ENCODE peak calls at places on chromosome 9, in seven cellular contexts. N, V, L, T, J, Q and C are unnamed samples.

GRCh38 chr9:95343725-95344287 is 26.3 kb upstream of the FANCC start:
- DNase-seq in N (no peak), V (no peak), L (no peak), T (no peak), J (no peak), Q (no peak), C (no peak)

GRCh38 chr9:113215142-113215541 is 5.9 kb downstream of the FKBP15 start:
- DNase-seq in N (peak), V (no peak), L (no peak), T (peak), J (no peak), Q (no peak), C (no peak)

GRCh38 chr9:120846906-120847305 is 4.2 kb upstream of the PSMD5 start:
- DNase-seq in N (no peak), V (no peak), L (no peak), T (no peak), J (no peak), Q (no peak), C (no peak)

GRCh38 chr9:71001780-71002386 is 119.5 kb downstream of the TRPM3 start:
- DNase-seq in N (peak), V (no peak), L (peak), T (peak), J (no peak), Q (no peak), C (no peak)

GRCh38 chr9:99127372-99128132 is 22.6 kb downstream of the TGFBR1 start:
- DNase-seq in N (no peak), V (peak), L (no peak), T (no peak), J (no peak), Q (no peak), C (no peak)

GRCh38 chr9:113620377-113621161 is 157.0 kb downstream of the RGS3 start:
- DNase-seq in N (no peak), V (peak), L (peak), T (peak), J (peak), Q (peak), C (peak)

GRCh38 chr9:78325343-78325742 is 28.4 kb downstream of the PSAT1 start:
- DNase-seq in N (no peak), V (peak), L (no peak), T (no peak), J (no peak), Q (no peak), C (no peak)

GRCh38 chr9:20562051-20562450 is 60.2 kb downstream of the MLLT3 start:
- DNase-seq in N (peak), V (no peak), L (no peak), T (no peak), J (no peak), Q (no peak), C (no peak)

GRCh38 chr9:77830618-77831285 is 182.6 kb upstream of the GNA14 start:
- DNase-seq in N (no peak), V (no peak), L (no peak), T (no peak), J (no peak), Q (no peak), C (no peak)

GRCh38 chr9:107221321-107221720 is 61.8 kb upstream of the RAD23B start:
- DNase-seq in N (no peak), V (no peak), L (no peak), T (no peak), J (no peak), Q (no peak), C (no peak)

GRCh38 chr9:73081979-73082657 is 69.5 kb upstream of the ANXA1 start:
- DNase-seq in N (peak), V (peak), L (peak), T (peak), J (no peak), Q (peak), C (no peak)

GRCh38 chr9:109062543-109062942 is 49.2 kb upstream of the CTNNAL1 start:
- DNase-seq in N (peak), V (no peak), L (no peak), T (no peak), J (no peak), Q (no peak), C (no peak)

GRCh38 chr9:15308511-15308910 is 1.5 kb upstream of the TTC39B start:
- DNase-seq in N (no peak), V (no peak), L (no peak), T (no peak), J (no peak), Q (peak), C (no peak)

GRCh38 chr9:18438300-18438925 is 35.5 kb upstream of the ADAMTSL1 start:
- DNase-seq in N (no peak), V (no peak), L (no peak), T (peak), J (no peak), Q (no peak), C (peak)

GRCh38 chr9:135440620-135441019 is 39.0 kb upstream of the PPP1R26 start:
- DNase-seq in N (no peak), V (no peak), L (no peak), T (no peak), J (no peak), Q (no peak), C (no peak)

GRCh38 chr9:136626740-136627642 is 35.7 kb upstream of the EGFL7 start:
- DNase-seq in N (no peak), V (no peak), L (no peak), T (no peak), J (no peak), Q (no peak), C (no peak)

GRCh38 chr9:134600431-134600830 is 41.2 kb upstream of the COL5A1 start:
- DNase-seq in N (no peak), V (no peak), L (no peak), T (no peak), J (peak), Q (no peak), C (no peak)

GRCh38 chr9:72951520-72952393 is 1.1 kb downstream of the ALDH1A1 start:
- DNase-seq in N (no peak), V (no peak), L (no peak), T (no peak), J (no peak), Q (no peak), C (no peak)

GRCh38 chr9:104280216-104280585 is 186.1 kb downstream of the SMC2 start:
- DNase-seq in N (no peak), V (no peak), L (no peak), T (peak), J (no peak), Q (no peak), C (no peak)

GRCh38 chr9:124769451-124770358 is 1.4 kb downstream of the NR6A1 start:
- DNase-seq in N (peak), V (no peak), L (no peak), T (no peak), J (no peak), Q (no peak), C (no peak)

GRCh38 chr9:100652850-100653249 is 75.0 kb downstream of the CAVIN4 start:
- DNase-seq in N (no peak), V (no peak), L (no peak), T (no peak), J (no peak), Q (no peak), C (no peak)

GRCh38 chr9:70003786-70004185 is 39.9 kb upstream of the MAMDC2 start:
- DNase-seq in N (no peak), V (no peak), L (no peak), T (no peak), J (no peak), Q (no peak), C (no peak)

GRCh38 chr9:121725008-121725795 is 73.8 kb downstream of the DAB2IP start:
- DNase-seq in N (no peak), V (peak), L (peak), T (peak), J (peak), Q (no peak), C (peak)

GRCh38 chr9:98720402-98720801 is 11.7 kb upstream of the GABBR2 start:
- DNase-seq in N (no peak), V (no peak), L (no peak), T (no peak), J (no peak), Q (no peak), C (no peak)

GRCh38 chr9:108835831-108836230 is 20.0 kb downstream of the ACTL7B start:
- DNase-seq in N (peak), V (no peak), L (no peak), T (no peak), J (no peak), Q (no peak), C (no peak)

GRCh38 chr9:89405832-89406231 is 87.5 kb downstream of the SECISBP2 start:
- DNase-seq in N (no peak), V (no peak), L (no peak), T (no peak), J (no peak), Q (no peak), C (no peak)